ENCODE peak calls at places on chromosome 5, in four cellular contexts. X is GM12878, M is stomach, T is endodermal cell. P is an unnamed sample.

GRCh38 chr5:150603052-150603451 is 37.4 kb upstream of the SYNPO start:
- DNase-seq in T (no peak), M (no peak), X (no peak), P (no peak)

GRCh38 chr5:102946971-102947370 is 173.0 kb downstream of the GIN1 start:
- DNase-seq in M (no peak), X (no peak), T (no peak), P (no peak)

GRCh38 chr5:74085782-74086181 is 459.8 kb downstream of the ARHGEF28 start:
- DNase-seq in M (no peak), X (no peak), T (peak), P (no peak)

GRCh38 chr5:37501152-37501551 is 122.0 kb downstream of the WDR70 start:
- DNase-seq in X (no peak), M (no peak), T (no peak), P (no peak)

GRCh38 chr5:148398698-148399121 is 15.0 kb downstream of the FBXO38 start:
- DNase-seq in X (no peak), T (peak), M (no peak), P (no peak)

GRCh38 chr5:173187054-173187743 is 42.9 kb downstream of the BNIP1 start:
- DNase-seq in T (peak), M (no peak), X (no peak), P (peak)

GRCh38 chr5:89388872-89389271 is 505.9 kb upstream of the MEF2C start:
- DNase-seq in T (no peak), X (no peak), M (no peak), P (no peak)

GRCh38 chr5:139392678-139393496 is 2.0 kb downstream of the PROB1 start:
- DNase-seq in X (no peak), M (peak), T (peak), P (peak)

GRCh38 chr5:67427745-67428298 is 231.2 kb upstream of the CD180 start:
- DNase-seq in M (no peak), X (no peak), T (no peak), P (no peak)

GRCh38 chr5:72066658-72067057 is 40.6 kb upstream of the MAP1B start:
- DNase-seq in T (no peak), M (no peak), X (no peak), P (no peak)

GRCh38 chr5:116733995-116734716 is 159.5 kb upstream of the SEMA6A start:
- DNase-seq in X (no peak), M (no peak), T (peak), P (no peak)

GRCh38 chr5:39502704-39503103 is 77.9 kb upstream of the DAB2 start:
- DNase-seq in T (no peak), M (no peak), X (no peak), P (no peak)

GRCh38 chr5:80083115-80083890 is 48.2 kb downstream of the THBS4 start:
- DNase-seq in T (peak), M (no peak), X (no peak), P (peak)

GRCh38 chr5:152978141-152978835 is 512.2 kb upstream of the GRIA1 start:
- DNase-seq in T (no peak), X (no peak), M (no peak), P (no peak)

GRCh38 chr5:97735209-97735608 is 552.2 kb upstream of the RIOK2 start:
- DNase-seq in T (no peak), X (no peak), M (no peak), P (no peak)

GRCh38 chr5:43363445-43364152 is 48.6 kb downstream of the CCL28 start:
- DNase-seq in T (no peak), M (no peak), X (no peak), P (no peak)

GRCh38 chr5:142974449-142974848 is 204.3 kb downstream of the ARHGAP26 start:
- DNase-seq in M (no peak), T (peak), X (no peak), P (no peak)

GRCh38 chr5:154276932-154277331 is 86.4 kb downstream of the GALNT10 start:
- DNase-seq in X (no peak), M (no peak), T (no peak), P (no peak)

GRCh38 chr5:45037927-45038326 is 229.2 kb downstream of the MRPS30 start:
- DNase-seq in X (no peak), M (no peak), T (no peak), P (no peak)

GRCh38 chr5:45035991-45036390 is 227.2 kb downstream of the MRPS30 start:
- DNase-seq in X (no peak), T (peak), M (no peak), P (no peak)

GRCh38 chr5:45042283-45042682 is 233.5 kb downstream of the MRPS30 start:
- DNase-seq in M (no peak), X (no peak), T (no peak), P (no peak)

GRCh38 chr5:45038366-45038987 is 229.7 kb downstream of the MRPS30 start:
- DNase-seq in M (no peak), T (no peak), X (no peak), P (peak)
- H3K4me3 ChIP-seq in M (no peak), T (no peak), X (no peak), P (no peak)

DNA sequence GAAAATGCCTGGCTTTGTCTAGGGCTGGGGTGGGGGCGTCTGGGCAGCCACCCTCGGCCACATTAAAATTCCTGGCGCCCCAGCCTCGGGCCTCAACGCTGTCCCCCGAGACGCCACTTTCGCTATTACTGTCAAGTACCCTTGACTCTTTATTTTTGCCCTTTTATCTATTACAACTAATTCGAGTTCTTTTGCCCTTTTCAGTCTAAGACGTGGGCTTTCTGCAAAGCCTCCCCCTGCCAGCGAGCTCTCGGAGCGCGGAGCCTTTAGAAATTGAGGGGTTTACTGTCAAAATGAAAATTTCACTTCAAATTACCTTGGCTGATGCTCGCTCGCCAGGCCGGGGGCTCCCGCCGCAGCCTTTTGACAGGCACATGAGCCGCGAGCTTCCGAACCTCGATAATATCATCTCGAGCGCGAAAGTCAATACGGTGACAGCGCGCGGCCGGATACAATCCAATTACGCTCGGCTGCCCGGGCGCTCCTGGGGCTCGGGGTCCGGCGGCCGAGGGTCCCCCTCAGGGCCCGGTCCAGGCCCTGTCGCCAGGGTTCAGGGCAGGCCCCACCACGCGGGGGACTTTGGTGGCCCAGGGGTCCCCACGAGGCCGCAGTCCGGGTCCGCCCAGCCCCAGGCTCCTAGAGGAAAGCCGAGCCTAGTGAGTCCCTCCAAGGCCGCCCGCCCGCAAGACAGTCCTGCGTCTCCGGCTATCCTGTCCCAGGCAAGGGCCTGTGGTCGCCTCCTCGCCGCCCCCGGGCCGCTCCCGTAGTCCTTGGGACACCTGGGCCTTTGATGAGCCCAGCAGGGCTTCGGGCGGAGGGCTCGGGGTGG is 6.7 kb downstream of the IRX4 start:
- DNase-seq in T (peak), X (no peak), M (no peak), P (no peak)
- H3K4me3 ChIP-seq in T (peak), X (no peak), M (peak), P (no peak)

DNA sequence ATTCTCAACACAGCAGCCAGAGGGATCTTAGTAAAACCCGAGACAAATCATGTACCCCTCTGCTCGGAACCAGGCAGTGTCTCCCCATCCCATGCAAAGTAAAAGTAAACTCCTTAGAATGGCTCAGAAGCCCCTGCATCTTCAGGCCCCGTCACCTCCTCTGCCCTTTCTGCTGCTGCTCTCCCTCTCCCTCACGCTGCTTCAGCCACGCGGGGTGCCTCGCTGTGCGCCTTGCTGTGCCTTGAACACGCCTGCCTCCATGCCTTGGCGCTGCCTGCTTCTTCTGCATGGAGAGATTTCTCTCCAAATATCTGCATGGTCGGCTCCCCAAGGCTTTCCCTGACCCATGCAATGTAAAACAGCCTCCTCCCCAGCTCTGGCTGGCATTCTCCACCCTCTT is 8.1 kb downstream of the GPRIN1 start:
- DNase-seq in T (no peak), X (no peak), M (no peak), P (no peak)
- H3K4me3 ChIP-seq in T (no peak), X (no peak), M (no peak), P (no peak)

DNA sequence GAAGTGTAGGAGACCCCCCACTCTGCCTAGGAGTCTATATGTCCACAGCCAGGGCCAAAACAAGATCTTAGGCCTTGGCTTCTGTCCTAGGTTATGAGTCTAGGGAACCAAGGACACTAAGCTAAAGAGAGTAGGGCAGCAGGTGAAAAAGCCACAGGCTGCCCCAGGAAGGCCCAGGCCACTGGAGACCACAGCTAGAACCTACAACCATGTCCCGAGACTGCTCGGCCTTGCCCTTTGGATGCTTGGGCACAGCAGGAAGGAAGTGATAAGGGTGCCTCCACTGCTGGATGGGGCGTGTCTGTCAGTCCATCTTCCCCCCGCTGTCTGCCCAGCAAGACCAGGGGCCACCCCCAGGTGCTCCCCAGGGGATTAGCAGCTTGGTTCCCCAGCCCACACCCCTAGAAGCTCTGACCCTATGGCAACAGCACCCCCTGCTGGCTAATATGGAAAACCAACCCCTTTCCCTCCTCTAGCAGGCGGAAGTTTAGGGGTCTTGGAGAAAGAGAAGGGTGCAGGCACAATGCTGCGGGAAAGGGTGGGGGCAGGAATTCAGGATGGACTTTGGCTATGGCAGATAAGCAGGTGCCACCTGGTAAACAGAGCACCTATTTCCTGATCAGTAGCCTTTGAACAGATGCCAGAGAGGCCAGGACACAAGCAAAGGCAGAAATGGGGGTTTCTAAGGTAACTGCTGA is 10.5 kb upstream of the IRF1 start:
- DNase-seq in X (no peak), M (peak), T (peak), P (peak)
- H3K4me3 ChIP-seq in X (no peak), M (no peak), T (no peak), P (no peak)

P was measured in Jurkat, Clone E6-1.